ENCODE peak calls at places on chromosomes 7 and 10, in five cellular contexts. K, P, D, U and L are unnamed samples.

GRCh38 chr7:44231088-44231487 is 30.3 kb downstream of the YKT6 start:
- DNase-seq in D (no peak), U (no peak), K (no peak), P (no peak), L (no peak)

GRCh38 chr10:124285587-124286527 is 132.9 kb downstream of the OAT start:
- DNase-seq in K (no peak), U (peak; percentile 22), D (no peak), P (no peak), L (no peak)

GRCh38 chr7:151308791-151309190 is 32.8 kb upstream of the NUB1 start:
- DNase-seq in D (no peak), K (no peak), U (no peak), P (no peak), L (no peak)

GRCh38 chr7:93882481-93882880 is 8.1 kb downstream of the TFPI2 start:
- DNase-seq in K (no peak), D (no peak), P (no peak), U (no peak), L (no peak)

GRCh38 chr7:45191361-45191760 is 33.8 kb downstream of the RAMP3 start:
- DNase-seq in K (no peak), D (no peak), U (no peak), P (no peak), L (no peak)

GRCh38 chr10:49647985-49648795 is 31.3 kb upstream of the C10orf53 start:
- DNase-seq in K (no peak), D (no peak), U (no peak), P (no peak), L (no peak)

GRCh38 chr10:79555910-79556309 is 4.3 kb downstream of the SFTPA2 start:
- DNase-seq in U (no peak), P (no peak), K (no peak), D (no peak), L (no peak)

GRCh38 chr10:29007748-29008610 is 280.9 kb upstream of the LYZL1 start:
- DNase-seq in P (no peak), U (no peak), D (no peak), K (no peak), L (no peak)